ENCODE peak calls at places on chromosomes 16 and 17, in ten cellular contexts. W is Peyer's patch; H is DND-41; C is thoracic aorta; X is cardiac muscle cell; G is mammary epithelial cell; R is prostate gland; M is sigmoid colon; E is CD8-positive, alpha-beta T cell; I is gastrocnemius medialis. K is an unnamed sample. For H3K4me1 and H3K9me3, the result is how much of the 10 kb centered on the place peaks cover.

GRCh38 chr16:65154321-65154720 is 32.5 kb upstream of the CDH11 start:
- DNase-seq in M (no peak), W (no peak), E (no peak), X (no peak), G (no peak), I (no peak), H (no peak), C (no peak), R (no peak), K (no peak)

GRCh38 chr17:72187544-72187943 is 66.7 kb downstream of the SOX9 start:
- DNase-seq in X (peak), W (no peak), G (no peak), E (no peak), I (no peak), M (no peak), R (peak), H (no peak), C (no peak), K (no peak)

GRCh38 chr16:64236351-64236750 is 885.5 kb downstream of the CDH11 start:
- DNase-seq in I (no peak), M (no peak), X (no peak), W (no peak), H (no peak), E (no peak), G (no peak), R (no peak), C (no peak), K (no peak)

GRCh38 chr17:56929362-56929969 is 15.6 kb upstream of the TRIM25 start:
- DNase-seq in R (no peak), C (no peak), X (no peak), M (no peak), W (no peak), H (no peak), I (no peak), G (no peak), E (no peak), K (no peak)

GRCh38 chr17:30344283-30345088 is 10.6 kb upstream of the TMIGD1 start:
- DNase-seq in W (no peak), X (peak), R (peak), M (no peak), H (no peak), C (no peak), E (no peak), I (no peak), G (peak), K (peak)

GRCh38 chr17:80987941-80988461 is 3.6 kb upstream of the CHMP6 start:
- DNase-seq in I (peak), X (no peak), C (no peak), R (no peak), H (no peak), G (no peak), M (no peak), W (no peak), E (no peak), K (peak)

GRCh38 chr17:12256380-12256995 is 235.8 kb downstream of the MAP2K4 start:
- DNase-seq in R (peak), E (no peak), H (peak), X (peak), G (peak), I (no peak), W (no peak), C (no peak), M (peak), K (no peak)

GRCh38 chr16:17301184-17301583 is 169.6 kb downstream of the XYLT1 start:
- DNase-seq in M (no peak), G (no peak), E (no peak), X (no peak), H (no peak), W (no peak), R (no peak), C (no peak), I (no peak), K (no peak)

GRCh38 chr16:58615280-58615679 is 14.3 kb downstream of the CNOT1 start:
- DNase-seq in W (no peak), X (peak), G (peak), R (no peak), I (no peak), M (no peak), E (no peak), H (no peak), C (no peak), K (no peak)

GRCh38 chr17:67546578-67547527 is 169.8 kb downstream of the PITPNC1 start:
- DNase-seq in M (peak), W (peak), E (no peak), C (no peak), G (no peak), X (peak), I (no peak), R (no peak), H (no peak), K (no peak)

GRCh38 chr16:60127196-60127595 is 1393.1 kb upstream of the GOT2 start:
- DNase-seq in I (no peak), M (no peak), H (no peak), E (no peak), G (no peak), R (no peak), C (no peak), W (no peak), X (no peak), K (no peak)

GRCh38 chr17:2213291-2213960 is 90.2 kb downstream of the SMG6 start:
- DNase-seq in C (no peak), E (no peak), G (no peak), M (peak), X (peak), W (no peak), R (no peak), I (no peak), H (no peak), K (no peak)

GRCh38 chr17:43723697-43724359 is 34.8 kb downstream of the SOST start:
- DNase-seq in X (peak), C (no peak), E (no peak), I (peak), H (no peak), W (no peak), M (no peak), G (peak), R (no peak), K (no peak)

GRCh38 chr17:35587074-35587961 is at the start of gene AP2B1:
- DNase-seq in H (peak), I (peak), G (peak), W (peak), R (peak), M (peak), C (peak), X (peak), E (peak), K (peak)
- TF ChIP-seq CTCF in H (no peak), I (no peak), G (no peak), W (peak), R (no peak), M (no peak), C (no peak), X (no peak), E (no peak), K (no peak)

DNA sequence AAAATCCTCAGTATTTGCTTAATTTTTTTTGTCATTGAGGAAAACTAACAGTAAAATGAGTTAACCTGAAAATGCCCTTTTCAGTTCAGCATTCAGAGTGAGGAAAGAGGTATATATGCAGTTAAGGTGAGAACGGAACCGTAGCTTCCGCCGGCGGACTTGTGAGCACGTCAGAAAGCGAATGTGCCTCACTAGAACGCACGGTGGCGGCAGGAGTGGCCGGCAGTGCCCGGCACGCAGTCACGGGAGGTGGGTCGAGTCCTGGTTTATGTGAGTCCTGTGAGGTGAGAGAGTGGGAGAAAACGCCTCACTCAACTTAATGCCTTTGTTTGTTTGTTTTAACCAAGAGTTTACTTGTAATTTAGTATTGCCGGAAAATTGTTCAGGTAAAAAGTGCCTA is 6.1 kb downstream of the SEC14L1 start:
- DNase-seq in M (no peak), R (no peak), G (no peak), E (no peak), C (no peak), I (no peak), W (peak), H (no peak), X (no peak), K (peak)
- H3K4me1 ChIP-seq in M (under half), R (under half), G (under half), E (under half), C (under half), I (half or more), W (under half), H (under half), X (under half), K (under half)

GRCh38 chr16:7792346-7792745 is 459.7 kb downstream of the RBFOX1 start:
- DNase-seq in H (no peak), I (no peak), W (no peak), M (no peak), C (no peak), X (no peak), G (no peak), E (no peak), R (no peak), K (no peak)
- H3K9me3 ChIP-seq in H (under half), I (under half), W (under half), M (under half), C (under half), X (under half), G (under half), E (under half), R (under half), K (under half)

DNA sequence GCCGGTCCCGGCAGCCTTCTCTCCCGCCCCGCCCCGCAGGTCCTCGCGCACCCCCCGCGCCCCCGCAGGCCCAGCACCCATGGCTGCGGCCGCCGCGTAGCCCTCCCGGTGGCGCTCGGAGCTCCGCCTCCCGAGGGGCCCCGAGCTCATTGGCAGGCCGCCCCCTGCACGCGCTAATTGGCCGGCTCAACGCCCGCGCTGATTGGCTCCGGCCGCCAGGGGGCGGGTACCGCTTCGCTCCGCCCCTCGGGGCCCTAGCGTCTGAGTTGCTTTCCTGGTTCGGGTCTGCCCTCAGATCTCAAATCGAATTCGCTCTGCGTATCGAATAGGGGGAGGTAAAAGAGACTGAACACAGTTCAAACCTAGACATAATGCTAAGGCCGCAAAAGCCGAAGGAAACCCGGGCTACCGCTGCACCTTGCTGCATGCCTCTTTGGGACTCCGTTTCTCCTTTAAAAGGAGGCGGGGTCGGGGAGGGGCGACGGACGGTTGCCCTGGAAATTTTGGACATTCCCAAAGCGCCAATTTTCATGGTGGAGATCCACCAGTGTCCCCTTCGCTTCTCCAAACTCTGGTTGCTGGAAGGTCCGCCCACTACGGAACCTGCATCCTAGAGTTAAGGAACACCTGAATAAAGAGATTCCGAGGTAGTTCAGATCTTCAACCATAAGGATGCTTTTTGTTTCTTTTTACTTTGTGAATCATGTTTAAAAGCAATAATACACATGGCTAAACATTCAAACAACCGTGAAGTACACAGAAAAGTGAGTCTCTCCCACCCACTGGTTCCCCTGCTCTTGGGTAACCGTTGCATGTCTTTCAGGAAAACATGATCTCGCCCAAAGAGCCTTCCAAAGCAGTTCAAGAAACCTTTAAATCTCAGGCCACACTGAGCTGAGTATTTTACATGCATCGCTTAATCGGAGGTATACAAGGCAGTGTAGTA is at the start of gene DEXI:
- DNase-seq in G (peak), I (peak), X (peak), C (peak), E (peak), W (peak), M (peak), R (peak), H (peak), K (peak)
- TF ChIP-seq CTCF in G (no peak), I (no peak), X (no peak), C (peak), E (no peak), W (peak), M (no peak), R (peak), H (no peak), K (no peak)

DNA sequence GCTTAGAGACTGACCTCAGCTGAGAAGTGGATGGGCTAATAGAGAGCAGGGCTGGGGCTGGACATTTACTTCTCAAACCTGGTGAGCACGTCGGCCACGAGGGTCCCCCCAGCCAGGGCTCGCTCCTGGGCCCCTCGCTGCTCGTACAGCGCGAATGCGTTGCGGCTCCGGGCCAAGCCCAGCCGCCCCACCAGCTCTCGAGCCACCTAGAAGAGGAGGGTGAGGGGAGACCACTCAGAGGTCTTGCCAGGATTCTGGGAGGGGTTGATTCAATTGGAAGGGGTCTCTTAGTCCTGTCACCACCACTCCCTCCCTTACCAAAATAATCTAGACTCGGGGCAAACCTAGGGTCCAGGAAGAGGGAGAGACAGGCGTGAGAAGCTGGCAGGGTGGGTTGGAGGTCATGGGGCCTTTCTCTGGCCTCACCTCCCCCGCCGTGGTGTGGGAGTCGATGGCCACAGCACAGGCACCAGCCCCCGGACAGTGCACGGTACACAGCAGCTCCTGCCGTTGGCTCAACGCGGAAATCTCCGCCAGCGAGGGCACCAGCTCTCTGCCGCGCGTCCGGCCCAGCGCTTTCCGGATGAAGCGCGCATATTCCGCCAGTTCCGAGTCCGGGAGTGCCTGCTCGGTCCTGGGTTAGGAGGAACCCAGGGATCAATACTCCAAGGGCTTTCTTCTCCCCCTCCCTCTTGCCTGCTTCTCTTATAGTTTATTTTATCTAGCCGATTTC is 5.7 kb downstream of the PLEKHH3 start:
- DNase-seq in I (no peak), M (no peak), E (no peak), R (no peak), H (no peak), X (no peak), G (no peak), C (no peak), W (no peak), K (no peak)
- H3K4me1 ChIP-seq in I (half or more), M (half or more), E (under half), R (under half), H (under half), X (under half), G (half or more), C (under half), W (under half), K (under half)

DNA sequence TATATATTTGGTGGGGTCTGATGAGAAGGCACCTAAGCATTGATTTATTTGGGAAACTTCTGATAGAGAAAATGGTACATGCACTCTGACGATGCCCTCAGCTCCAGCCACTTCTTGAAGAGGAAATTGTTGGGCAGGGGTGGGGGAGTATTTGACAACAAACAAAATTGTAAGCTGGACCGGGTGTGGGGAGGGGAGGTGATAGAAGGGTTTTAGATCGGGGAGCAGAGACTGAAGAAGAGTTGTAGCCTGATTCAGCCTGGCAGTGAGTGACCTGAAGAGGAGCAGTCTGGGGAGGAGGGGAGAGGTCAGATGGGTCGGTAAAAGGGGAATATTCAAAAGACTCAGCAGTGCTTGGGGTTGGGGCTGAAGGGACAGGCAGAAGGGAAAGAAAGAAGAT is 2284.7 kb downstream of the TP53TG3F start:
- DNase-seq in C (no peak), H (no peak), I (no peak), X (no peak), R (no peak), M (no peak), G (no peak), E (no peak), W (no peak), K (no peak)
- H3K9me3 ChIP-seq in C (under half), H (half or more), I (under half), X (under half), R (under half), M (under half), G (under half), E (under half), W (under half), K (under half)